ENCODE peak calls at places on chromosome 18, in eight cellular contexts. H, M, P, K, U, D, X and L are unnamed samples.

GRCh38 chr18:9437049-9437448 is 38.3 kb upstream of the RALBP1 start:
- DNase-seq in P (no peak), K (peak; percentile 6), D (no peak), H (no peak), X (no peak), M (no peak), U (no peak), L (peak; percentile 26)

GRCh38 chr18:23291456-23292205 is 156.3 kb downstream of the CABLES1 start:
- DNase-seq in M (peak; percentile 46), U (no peak), K (no peak), X (no peak), H (no peak), D (no peak), P (no peak), L (no peak)

GRCh38 chr18:36212301-36212977 is 25.1 kb downstream of the MOCOS start:
- DNase-seq in D (no peak), K (no peak), M (no peak), U (peak; percentile 74), P (no peak), X (no peak), H (no peak), L (no peak)

GRCh38 chr18:22828171-22828570 is 105.0 kb upstream of the RBBP8 start:
- DNase-seq in M (no peak), H (no peak), D (no peak), K (no peak), U (no peak), X (no peak), P (no peak), L (no peak)

GRCh38 chr18:10197097-10197496 is 257.3 kb upstream of the APCDD1 start:
- DNase-seq in K (no peak), U (no peak), D (no peak), X (no peak), M (no peak), H (no peak), P (no peak), L (no peak)

GRCh38 chr18:60978338-60978737 is 354.9 kb upstream of the CDH20 start:
- DNase-seq in U (no peak), P (no peak), K (no peak), M (no peak), D (no peak), X (no peak), H (no peak), L (peak; percentile 93)

GRCh38 chr18:9296233-9297006 is 38.2 kb upstream of the TWSG1 start:
- DNase-seq in X (no peak), P (no peak), K (no peak), M (no peak), D (no peak), H (no peak), U (no peak), L (no peak)

GRCh38 chr18:31100598-31101147 is 1.5 kb downstream of the DSC2 start:
- DNase-seq in U (peak; percentile 68), D (no peak), X (peak; percentile 64), M (no peak), K (no peak), P (no peak), H (peak; percentile 80), L (no peak)

GRCh38 chr18:60198063-60198462 is 174.5 kb downstream of the MC4R start:
- DNase-seq in K (no peak), U (peak; percentile 4), D (peak; percentile 60), X (no peak), H (no peak), M (no peak), P (no peak), L (no peak)

GRCh38 chr18:42532119-42532518 is 577.1 kb downstream of the PIK3C3 start:
- DNase-seq in H (no peak), U (no peak), D (no peak), K (no peak), P (no peak), X (no peak), M (no peak), L (no peak)

GRCh38 chr18:3524706-3525105 is 74.7 kb downstream of the TGIF1 start:
- DNase-seq in D (no peak), X (no peak), U (no peak), P (no peak), K (no peak), M (no peak), H (no peak), L (no peak)

GRCh38 chr18:58302811-58303210 is 258.8 kb downstream of the NEDD4L start:
- DNase-seq in P (no peak), X (no peak), U (no peak), H (no peak), D (no peak), M (no peak), K (no peak), L (no peak)

GRCh38 chr18:44859751-44860458 is 179.2 kb downstream of the SETBP1 start:
- DNase-seq in K (no peak), P (no peak), X (no peak), H (no peak), M (no peak), D (no peak), U (no peak), L (no peak)

GRCh38 chr18:42730272-42730671 is 385.2 kb downstream of the RIT2 start:
- DNase-seq in P (no peak), D (peak; percentile 11), M (no peak), X (no peak), K (no peak), H (no peak), U (no peak), L (no peak)

GRCh38 chr18:10074122-10074521 is 160.3 kb downstream of the VAPA start:
- DNase-seq in K (no peak), M (no peak), D (no peak), H (no peak), X (no peak), P (no peak), U (no peak), L (no peak)

GRCh38 chr18:42178381-42179080 is 223.5 kb downstream of the PIK3C3 start:
- DNase-seq in D (no peak), U (no peak), H (no peak), M (no peak), X (no peak), P (no peak), K (no peak), L (no peak)

GRCh38 chr18:14936313-14936712 is 188.3 kb downstream of the ANKRD30B start:
- DNase-seq in M (no peak), K (no peak), H (no peak), P (no peak), U (no peak), X (no peak), D (no peak), L (no peak)

GRCh38 chr18:69974365-69974764 is 26.7 kb upstream of the CD226 start:
- DNase-seq in K (peak; percentile 11), X (no peak), H (no peak), M (no peak), D (no peak), P (no peak), U (no peak), L (no peak)

GRCh38 chr18:70452501-70452900 is 163.7 kb downstream of the SOCS6 start:
- DNase-seq in X (no peak), D (no peak), U (no peak), M (no peak), H (no peak), P (no peak), K (no peak), L (no peak)

GRCh38 chr18:51478908-51479307 is 281.4 kb upstream of the MEX3C start:
- DNase-seq in X (no peak), K (no peak), D (no peak), M (no peak), U (no peak), H (no peak), P (no peak), L (no peak)

GRCh38 chr18:58161659-58162058 is 117.6 kb downstream of the NEDD4L start:
- DNase-seq in U (peak; percentile 72), X (peak; percentile 38), M (peak; percentile 57), D (peak; percentile 37), K (no peak), H (no peak), P (peak; percentile 44), L (no peak)

GRCh38 chr18:7735194-7735593 is 168.1 kb downstream of the PTPRM start:
- DNase-seq in X (no peak), U (no peak), D (no peak), H (no peak), M (no peak), K (no peak), P (peak; percentile 35), L (no peak)

GRCh38 chr18:7735606-7736175 is 168.6 kb downstream of the PTPRM start:
- DNase-seq in H (no peak), D (no peak), X (no peak), P (no peak), U (no peak), M (no peak), K (no peak), L (no peak)

GRCh38 chr18:7733642-7734041 is 166.5 kb downstream of the PTPRM start:
- DNase-seq in H (no peak), U (no peak), P (peak; percentile 30), M (no peak), D (no peak), X (no peak), K (no peak), L (no peak)

GRCh38 chr18:7740815-7741214 is 173.7 kb downstream of the PTPRM start:
- DNase-seq in H (no peak), D (no peak), X (no peak), P (no peak), U (no peak), M (no peak), K (no peak), L (no peak)

GRCh38 chr18:7737483-7737882 is 170.4 kb downstream of the PTPRM start:
- DNase-seq in X (no peak), K (no peak), M (no peak), D (no peak), U (no peak), H (no peak), P (no peak), L (no peak)
- TF ChIP-seq MAX in X (no peak), K (no peak), M (no peak), D (no peak), U (no peak), H (no peak), P (no peak), L (no peak)

DNA sequence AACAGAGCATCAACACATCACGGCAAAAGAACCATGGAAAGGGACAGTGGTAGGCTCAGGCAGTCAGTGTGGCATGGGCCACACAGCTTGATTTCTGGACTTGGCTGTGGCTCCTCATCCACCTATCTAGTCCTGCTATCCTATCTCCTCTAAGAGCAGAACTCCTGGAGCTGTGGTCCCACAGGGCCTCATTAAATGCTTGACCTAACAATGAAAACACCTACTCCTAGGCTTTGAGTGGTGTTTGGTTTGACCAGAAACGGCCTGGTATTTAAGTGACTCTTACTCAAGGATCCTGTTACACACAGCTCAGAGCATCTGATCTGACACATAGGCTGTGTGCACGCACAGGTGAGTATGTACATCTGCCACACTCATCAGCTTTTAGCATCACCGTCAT is 33.6 kb upstream of the SMAD2 start:
- DNase-seq in H (no peak), K (no peak), U (no peak), M (no peak), D (no peak), P (no peak), X (no peak), L (no peak)
- TF ChIP-seq MAX in H (no peak), K (no peak), U (no peak), M (no peak), D (no peak), P (no peak), X (no peak), L (no peak)

GRCh38 chr18:11293794-11294193 is 144.4 kb upstream of the PIEZO2 start:
- DNase-seq in K (no peak), D (no peak), M (no peak), P (no peak), U (no peak), X (no peak), H (no peak), L (no peak)
- TF ChIP-seq MAX in K (no peak), D (no peak), M (no peak), P (no peak), U (no peak), X (no peak), H (no peak), L (no peak)

GRCh38 chr18:63290456-63291200 is 28.9 kb downstream of the BCL2 start:
- DNase-seq in D (no peak), U (no peak), M (no peak), X (no peak), K (no peak), H (no peak), P (no peak), L (no peak)
- TF ChIP-seq MAX in D (no peak), U (no peak), M (no peak), X (no peak), K (no peak), H (no peak), P (no peak), L (no peak)